ENCODE peak calls at places on chromosomes 12 and 14, in six cellular contexts. M is GM06990, Q is Panc1, D is tibial artery, I is HCT116, B is stomach. Y is an unnamed sample.

GRCh38 chr12:6817056-6817455 is 4.6 kb upstream of the GPR162 start:
- DNase-seq in M (no peak), D (no peak), Q (no peak), I (no peak), B (no peak), Y (no peak)

GRCh38 chr14:50425816-50426215 is 29.1 kb upstream of the CDKL1 start:
- DNase-seq in B (no peak), M (no peak), Q (no peak), I (no peak), D (no peak), Y (no peak)

GRCh38 chr12:112979281-112979680 is 962 bp downstream of the OAS2 start:
- DNase-seq in B (peak; percentile 37), I (no peak), M (peak; percentile 46), D (peak; percentile 35), Q (no peak), Y (no peak)

GRCh38 chr12:59660148-59660547 is 64.3 kb downstream of the SLC16A7 start:
- DNase-seq in Q (no peak), B (no peak), D (no peak), M (no peak), I (no peak), Y (no peak)

GRCh38 chr14:96080571-96080970 is 41.4 kb downstream of the C14orf132 start:
- DNase-seq in M (no peak), Q (no peak), D (no peak), I (no peak), B (no peak), Y (no peak)

GRCh38 chr12:43737646-43738045 is 20.9 kb downstream of the PUS7L start:
- DNase-seq in B (no peak), M (no peak), D (no peak), Q (no peak), I (no peak), Y (no peak)

GRCh38 chr12:26872623-26873022 is 39.6 kb upstream of the ITPR2 start:
- DNase-seq in I (no peak), M (no peak), Q (no peak), D (no peak), B (no peak), Y (no peak)

GRCh38 chr14:64879635-64880381 is at the start of gene SPTB:
- DNase-seq in D (no peak), M (peak; percentile 61), I (no peak), Q (no peak), B (peak; percentile 53), Y (peak; percentile 74)

GRCh38 chr12:3130053-3130805 is 53.0 kb downstream of the TSPAN9 start:
- DNase-seq in I (no peak), B (no peak), M (no peak), D (no peak), Q (no peak), Y (no peak)

GRCh38 chr12:6553051-6553868 is 2.6 kb downstream of the IFFO1 start:
- DNase-seq in D (peak; percentile 65), Q (no peak), M (no peak), B (no peak), I (no peak), Y (no peak)

GRCh38 chr12:76250256-76250655 is 98.0 kb downstream of the BBS10 start:
- DNase-seq in Q (no peak), M (no peak), B (no peak), I (no peak), D (no peak), Y (no peak)

GRCh38 chr14:93263416-93263815 is 56.4 kb downstream of the UBR7 start:
- DNase-seq in B (no peak), I (no peak), Q (no peak), M (no peak), D (no peak), Y (no peak)

GRCh38 chr12:51678086-51678724 is 87.2 kb downstream of the SCN8A start:
- DNase-seq in M (peak; percentile 3), Q (peak; percentile 43), D (no peak), I (peak; percentile 34), B (peak; percentile 34), Y (peak; percentile 53)

GRCh38 chr14:51370758-51371386 is 130.8 kb downstream of the TMX1 start:
- DNase-seq in I (no peak), D (no peak), B (no peak), Q (no peak), M (no peak), Y (no peak)

GRCh38 chr14:46417066-46417465 is 234.5 kb downstream of the RPL10L start:
- DNase-seq in B (no peak), I (no peak), Q (no peak), D (no peak), M (no peak), Y (no peak)

GRCh38 chr14:94659953-94660946 is 48.1 kb downstream of the SERPINA3 start:
- DNase-seq in Q (no peak), D (no peak), B (no peak), I (no peak), M (no peak), Y (no peak)

GRCh38 chr14:106141242-106142220 is 615.1 kb downstream of the TMEM121 start:
- DNase-seq in D (no peak), B (no peak), I (no peak), Q (no peak), M (peak; percentile 54), Y (peak; percentile 8)
- TF ChIP-seq CTCF in D (no peak), B (no peak), I (peak; percentile 24), Q (peak; percentile 36), M (peak; percentile 40), Y (peak; percentile 3)

GRCh38 chr14:35438910-35439713 is 34.6 kb upstream of the NFKBIA start:
- DNase-seq in D (no peak), I (peak; percentile 31), Q (no peak), B (no peak), M (no peak), Y (peak; percentile 32)
- TF ChIP-seq CTCF in D (no peak), I (peak; percentile 66), Q (peak; percentile 79), B (no peak), M (peak; percentile 64), Y (peak; percentile 42)

DNA sequence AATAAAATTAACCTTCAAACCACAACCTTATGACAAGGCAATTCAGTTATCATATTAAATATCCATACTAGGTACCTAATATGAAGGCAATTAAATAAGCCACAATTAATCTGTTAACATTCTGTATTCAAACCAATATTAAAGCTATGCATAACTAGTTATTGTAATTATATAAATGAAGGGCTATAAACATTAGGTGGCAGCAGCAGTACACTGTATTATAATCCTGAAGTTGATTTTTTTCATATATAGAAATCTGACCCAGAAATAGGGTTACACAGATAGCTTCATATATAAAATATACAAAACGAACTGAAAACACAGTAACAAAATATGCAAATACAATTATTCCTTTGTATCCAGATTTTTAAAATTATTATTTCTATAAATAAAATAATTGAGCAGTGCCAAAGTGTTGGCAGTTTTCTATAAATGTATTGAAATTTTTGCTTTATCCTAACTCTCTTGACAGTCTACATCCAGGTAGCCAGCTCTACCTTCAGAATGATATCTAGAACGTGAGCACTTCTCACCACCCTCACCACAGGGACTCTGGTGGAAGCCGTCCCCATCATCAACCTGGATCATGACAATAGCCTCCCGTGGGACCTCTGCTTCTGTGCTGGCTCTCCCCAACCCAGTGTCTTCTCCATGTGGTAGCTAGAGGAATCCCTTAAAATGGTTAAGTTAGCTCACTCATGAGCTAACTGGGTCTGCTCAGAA is 136.2 kb downstream of the MED13L start:
- DNase-seq in Q (no peak), B (no peak), I (no peak), M (no peak), D (no peak), Y (no peak)
- TF ChIP-seq CTCF in Q (peak; percentile 25), B (no peak), I (no peak), M (peak; percentile 5), D (peak; percentile 19), Y (peak; percentile 22)

GRCh38 chr12:31006416-31007152 is 67.1 kb upstream of the DDX11 start:
- DNase-seq in B (no peak), D (no peak), I (no peak), Q (no peak), M (no peak), Y (no peak)
- TF ChIP-seq CTCF in B (no peak), D (no peak), I (no peak), Q (no peak), M (no peak), Y (no peak)

DNA sequence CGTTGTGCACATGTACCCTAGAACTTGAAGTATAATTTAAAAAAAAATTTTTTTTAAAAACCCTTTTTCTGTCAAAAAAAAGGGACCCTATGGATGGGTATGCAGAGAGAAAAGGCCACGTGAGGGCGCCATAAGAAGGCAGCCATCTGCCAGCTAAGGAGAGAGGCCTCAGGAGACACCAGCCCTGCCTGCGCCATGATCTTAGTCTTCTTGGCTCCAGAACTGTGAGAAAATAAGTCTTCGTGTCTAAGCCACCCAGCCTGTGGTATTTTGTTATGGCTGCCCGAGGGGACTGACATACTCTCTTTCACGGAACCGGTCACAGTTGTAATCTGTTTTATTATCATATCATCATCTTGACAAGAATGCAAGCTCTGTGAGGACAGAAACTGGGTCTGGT is 174.8 kb downstream of the EFCAB11 start:
- DNase-seq in Q (no peak), D (no peak), B (no peak), I (no peak), M (no peak), Y (no peak)
- TF ChIP-seq CTCF in Q (no peak), D (no peak), B (no peak), I (no peak), M (no peak), Y (no peak)

GRCh38 chr12:71019282-71019831 is 98.8 kb upstream of the PTPRR start:
- DNase-seq in B (no peak), D (no peak), Q (no peak), I (no peak), M (no peak), Y (no peak)
- TF ChIP-seq CTCF in B (no peak), D (no peak), Q (no peak), I (no peak), M (no peak), Y (no peak)

GRCh38 chr12:1936406-1937320 is 18.2 kb upstream of the CACNA2D4 start:
- DNase-seq in D (peak; percentile 63), M (no peak), B (peak; percentile 91), Q (no peak), I (no peak), Y (no peak)
- TF ChIP-seq CTCF in D (no peak), M (no peak), B (no peak), Q (no peak), I (no peak), Y (no peak)

GRCh38 chr12:56645717-56646446 is at the start of gene ATP5F1B:
- DNase-seq in I (peak; percentile 100), B (peak; percentile 98), M (peak; percentile 90), Q (peak; percentile 100), D (peak; percentile 97), Y (peak; percentile 97)
- TF ChIP-seq CTCF in I (no peak), B (no peak), M (no peak), Q (no peak), D (no peak), Y (no peak)

GRCh38 chr14:73785336-73785833 is 66.2 kb upstream of the PTGR2 start:
- DNase-seq in D (no peak), Q (peak; percentile 46), M (no peak), B (no peak), I (no peak), Y (no peak)
- TF ChIP-seq CTCF in D (no peak), Q (no peak), M (no peak), B (no peak), I (no peak), Y (no peak)

GRCh38 chr12:118436002-118436724 is 59.8 kb downstream of the SUDS3 start:
- DNase-seq in M (no peak), B (no peak), I (peak; percentile 12), Q (no peak), D (no peak), Y (no peak)
- TF ChIP-seq CTCF in M (peak; percentile 48), B (no peak), I (peak; percentile 65), Q (peak; percentile 61), D (no peak), Y (no peak)

Y was measured in GM10248.